ENCODE peak calls at places on chromosomes 2 and 18, in five cellular contexts. S is left cardiac atrium; G is activated CD4-positive, alpha-beta T cell treated with anti-CD3 and anti-CD28 coated beads for 48 hours; E is progenitor cell of endocrine pancreas; U is heart right ventricle. V is an unnamed sample.

GRCh38 chr2:48474599-48475298 is 55.2 kb upstream of the STON1 start:
- DNase-seq in S (no peak), G (no peak), E (no peak), U (no peak), V (no peak)

GRCh38 chr2:96907405-96908041 is 37.6 kb upstream of the SEMA4C start:
- DNase-seq in S (peak; percentile 90), G (no peak), E (no peak), U (peak; percentile 85), V (peak; percentile 87)

GRCh38 chr18:73563345-73563744 is 584.3 kb downstream of the FBXO15 start:
- DNase-seq in S (no peak), G (no peak), E (no peak), U (no peak), V (no peak)

GRCh38 chr18:36297419-36298112 is at the start of gene FHOD3:
- DNase-seq in S (peak; percentile 76), G (peak; percentile 13), E (peak; percentile 65), U (peak; percentile 79), V (peak; percentile 69)

GRCh38 chr2:70887550-70888229 is 48.0 kb upstream of the ATP6V1B1 start:
- DNase-seq in S (peak; percentile 49), G (peak; percentile 64), E (no peak), U (peak; percentile 67), V (no peak)

GRCh38 chr2:165886487-165887146 is 67.0 kb downstream of the TTC21B start:
- DNase-seq in S (no peak), G (no peak), E (no peak), U (no peak), V (no peak)

GRCh38 chr2:187519419-187520120 is 34.7 kb downstream of the TFPI start:
- DNase-seq in S (no peak), G (no peak), E (no peak), U (no peak), V (no peak)

GRCh38 chr2:106579750-106580197 is 92.6 kb downstream of the CD8B2 start:
- DNase-seq in S (no peak), G (no peak), E (no peak), U (no peak), V (no peak)

GRCh38 chr2:129233751-129234406 is 745.6 kb upstream of the RAB6C start:
- DNase-seq in S (no peak), G (no peak), E (no peak), U (no peak), V (no peak)

GRCh38 chr2:207337234-207338219 is 171.8 kb upstream of the KLF7 start:
- DNase-seq in S (no peak), G (peak; percentile 48), E (no peak), U (no peak), V (no peak)

GRCh38 chr18:2978626-2979025 is 34.3 kb downstream of the LPIN2 start:
- DNase-seq in S (no peak), G (peak; percentile 66), E (no peak), U (no peak), V (no peak)

GRCh38 chr2:12547771-12548170 is 169.0 kb upstream of the TRIB2 start:
- DNase-seq in S (no peak), G (no peak), E (no peak), U (no peak), V (no peak)

GRCh38 chr2:95270541-95271081 is 3.6 kb upstream of the PROM2 start:
- DNase-seq in S (no peak), G (no peak), E (peak; percentile 6), U (no peak), V (no peak)

GRCh38 chr2:43393918-43394317 is 167.5 kb upstream of the ZFP36L2 start:
- DNase-seq in S (no peak), G (no peak), E (no peak), U (no peak), V (no peak)

GRCh38 chr2:3309496-3310355 is 67.9 kb downstream of the EIPR1 start:
- DNase-seq in S (no peak), G (no peak), E (no peak), U (no peak), V (no peak)

GRCh38 chr2:68368657-68369339 is 3.7 kb downstream of the PLEK start:
- DNase-seq in S (no peak), G (no peak), E (no peak), U (no peak), V (no peak)

GRCh38 chr2:207974214-207974600 is 51.1 kb downstream of the PLEKHM3 start:
- DNase-seq in S (no peak), G (no peak), E (no peak), U (no peak), V (no peak)

GRCh38 chr2:45786831-45787357 is 135.4 kb downstream of the PRKCE start:
- DNase-seq in S (no peak), G (no peak), E (no peak), U (no peak), V (no peak)

GRCh38 chr18:27887287-27887686 is 289.6 kb downstream of the CDH2 start:
- DNase-seq in S (no peak), G (no peak), E (no peak), U (no peak), V (no peak)

GRCh38 chr18:3773303-3773702 is 323.3 kb downstream of the TGIF1 start:
- DNase-seq in S (no peak), G (no peak), E (no peak), U (no peak), V (no peak)

GRCh38 chr2:170121689-170122088 is 56.3 kb upstream of the MYO3B start:
- DNase-seq in S (no peak), G (no peak), E (no peak), U (no peak), V (no peak)

GRCh38 chr2:215861607-215862033 is 151.7 kb downstream of the MREG start:
- DNase-seq in S (no peak), G (no peak), E (no peak), U (no peak), V (no peak)

GRCh38 chr18:9482790-9483189 is 7.5 kb downstream of the RALBP1 start:
- DNase-seq in S (no peak), G (no peak), E (no peak), U (no peak), V (no peak)

GRCh38 chr2:239366740-239367139 is 34.1 kb downstream of the HDAC4 start:
- DNase-seq in S (no peak), G (no peak), E (no peak), U (no peak), V (no peak)

GRCh38 chr2:189580662-189581353 is at the start of gene SLC40A1:
- DNase-seq in S (peak; percentile 88), G (peak; percentile 72), E (peak; percentile 69), U (peak; percentile 88), V (peak; percentile 86)

GRCh38 chr2:133824869-133825268 is 256.6 kb upstream of the NCKAP5 start:
- DNase-seq in S (no peak), G (no peak), E (no peak), U (no peak), V (no peak)

GRCh38 chr2:202944816-202945215 is 32.7 kb downstream of the CARF start:
- DNase-seq in S (no peak), G (no peak), E (no peak), U (no peak), V (no peak)

GRCh38 chr2:71862921-71863320 is 284.7 kb downstream of the CYP26B1 start:
- DNase-seq in S (no peak), G (no peak), E (no peak), U (no peak), V (no peak)

GRCh38 chr2:170862503-170862902 is 45.8 kb downstream of the GAD1 start:
- DNase-seq in S (no peak), G (no peak), E (no peak), U (no peak), V (no peak)

GRCh38 chr2:170733821-170734600 is 18.9 kb downstream of the SP5 start:
- DNase-seq in S (no peak), G (no peak), E (no peak), U (no peak), V (no peak)

GRCh38 chr18:75592527-75592926 is 165.0 kb upstream of the SMIM21 start:
- DNase-seq in S (no peak), G (no peak), E (no peak), U (no peak), V (no peak)

GRCh38 chr2:10575566-10576300 is 114.0 kb downstream of the NOL10 start:
- DNase-seq in S (no peak), G (no peak), E (no peak), U (no peak), V (no peak)

GRCh38 chr18:46098616-46098933 is 479 bp upstream of the ATP5F1A start:
- DNase-seq in S (no peak), G (no peak), E (peak; percentile 30), U (no peak), V (no peak)

GRCh38 chr2:98455494-98455976 is 10.9 kb downstream of the INPP4A start:
- DNase-seq in S (no peak), G (no peak), E (no peak), U (no peak), V (no peak)

GRCh38 chr2:30147196-30147714 is 448 bp downstream of the YPEL5 start:
- DNase-seq in S (peak; percentile 47), G (peak; percentile 32), E (peak; percentile 30), U (no peak), V (peak; percentile 38)

GRCh38 chr2:72992734-72993102 is 75.4 kb downstream of the EMX1 start:
- DNase-seq in S (no peak), G (no peak), E (no peak), U (no peak), V (no peak)

GRCh38 chr2:66440692-66441091 is 5.8 kb downstream of the MEIS1 start:
- DNase-seq in S (peak; percentile 37), G (no peak), E (no peak), U (peak; percentile 41), V (peak; percentile 25)

GRCh38 chr2:143473206-143473605 is 344.0 kb downstream of the ARHGAP15 start:
- DNase-seq in S (no peak), G (no peak), E (no peak), U (no peak), V (no peak)

GRCh38 chr2:62329797-62330196 is 133.9 kb downstream of the B3GNT2 start:
- DNase-seq in S (no peak), G (no peak), E (no peak), U (no peak), V (no peak)